ENCODE peak calls at places on chromosomes 13 and 19, in nine cellular contexts. One of them, this sample, is unnamed.

GRCh38 chr19:40519352-40520322 is 52.8 kb downstream of the SPTBN4 start:
- DNase-seq in stomach: peak; percentile 26
- DNase-seq in right lobe of liver: no peak
- DNase-seq in WERI-Rb-1: peak; percentile 51
- DNase-seq in brain microvascular endothelial cell: peak; percentile 10
- DNase-seq in tibial nerve: no peak
- DNase-seq in kidney epithelial cell: no peak
- DNase-seq in fibroblast of the aortic adventitia: no peak
- DNase-seq in activated B cell treated with CpG ODN at 0.5 μM for 24 hours: no peak
- DNase-seq in this sample: no peak

GRCh38 chr13:40439928-40440327 is 226.5 kb downstream of the FOXO1 start:
- DNase-seq in stomach: no peak
- DNase-seq in right lobe of liver: peak; percentile 77
- DNase-seq in WERI-Rb-1: no peak
- DNase-seq in brain microvascular endothelial cell: no peak
- DNase-seq in tibial nerve: peak; percentile 43
- DNase-seq in kidney epithelial cell: no peak
- DNase-seq in fibroblast of the aortic adventitia: peak; percentile 24
- DNase-seq in activated B cell treated with CpG ODN at 0.5 μM for 24 hours: no peak
- DNase-seq in this sample: no peak

GRCh38 chr13:32587014-32587773 is 942 bp downstream of the PDS5B start:
- DNase-seq in stomach: peak; percentile 66
- DNase-seq in right lobe of liver: peak; percentile 85
- DNase-seq in WERI-Rb-1: peak; percentile 74
- DNase-seq in brain microvascular endothelial cell: peak; percentile 55
- DNase-seq in tibial nerve: peak; percentile 59
- DNase-seq in kidney epithelial cell: no peak
- DNase-seq in fibroblast of the aortic adventitia: peak; percentile 70
- DNase-seq in activated B cell treated with CpG ODN at 0.5 μM for 24 hours: peak; percentile 48
- DNase-seq in this sample: peak; percentile 72

GRCh38 chr19:17296976-17297375 is 6.2 kb downstream of the ABHD8 start:
- DNase-seq in stomach: no peak
- DNase-seq in right lobe of liver: no peak
- DNase-seq in WERI-Rb-1: no peak
- DNase-seq in brain microvascular endothelial cell: no peak
- DNase-seq in tibial nerve: no peak
- DNase-seq in kidney epithelial cell: no peak
- DNase-seq in fibroblast of the aortic adventitia: no peak
- DNase-seq in activated B cell treated with CpG ODN at 0.5 μM for 24 hours: no peak
- DNase-seq in this sample: no peak

GRCh38 chr13:77310579-77311279 is 16.2 kb downstream of the MYCBP2 start:
- DNase-seq in stomach: no peak
- DNase-seq in right lobe of liver: no peak
- DNase-seq in WERI-Rb-1: no peak
- DNase-seq in brain microvascular endothelial cell: no peak
- DNase-seq in tibial nerve: no peak
- DNase-seq in kidney epithelial cell: no peak
- DNase-seq in fibroblast of the aortic adventitia: peak; percentile 35
- DNase-seq in activated B cell treated with CpG ODN at 0.5 μM for 24 hours: no peak
- DNase-seq in this sample: no peak

GRCh38 chr13:40149611-40150283 is 494.3 kb downstream of the COG6 start:
- DNase-seq in stomach: no peak
- DNase-seq in right lobe of liver: no peak
- DNase-seq in WERI-Rb-1: no peak
- DNase-seq in brain microvascular endothelial cell: peak; percentile 86
- DNase-seq in tibial nerve: peak; percentile 34
- DNase-seq in kidney epithelial cell: peak; percentile 62
- DNase-seq in fibroblast of the aortic adventitia: peak; percentile 89
- DNase-seq in activated B cell treated with CpG ODN at 0.5 μM for 24 hours: no peak
- DNase-seq in this sample: no peak

GRCh38 chr19:17950310-17951150 is 16.4 kb upstream of the KCNN1 start:
- DNase-seq in stomach: no peak
- DNase-seq in right lobe of liver: no peak
- DNase-seq in WERI-Rb-1: peak; percentile 91
- DNase-seq in brain microvascular endothelial cell: no peak
- DNase-seq in tibial nerve: no peak
- DNase-seq in kidney epithelial cell: no peak
- DNase-seq in fibroblast of the aortic adventitia: no peak
- DNase-seq in activated B cell treated with CpG ODN at 0.5 μM for 24 hours: peak; percentile 40
- DNase-seq in this sample: peak; percentile 26

GRCh38 chr13:100089633-100090032 is 740 bp downstream of the PCCA start:
- DNase-seq in stomach: no peak
- DNase-seq in right lobe of liver: no peak
- DNase-seq in WERI-Rb-1: no peak
- DNase-seq in brain microvascular endothelial cell: no peak
- DNase-seq in tibial nerve: no peak
- DNase-seq in kidney epithelial cell: no peak
- DNase-seq in fibroblast of the aortic adventitia: peak; percentile 19
- DNase-seq in activated B cell treated with CpG ODN at 0.5 μM for 24 hours: no peak
- DNase-seq in this sample: no peak

GRCh38 chr13:95296326-95296939 is 4.8 kb downstream of the ABCC4 start:
- DNase-seq in stomach: peak; percentile 72
- DNase-seq in right lobe of liver: peak; percentile 84
- DNase-seq in WERI-Rb-1: peak; percentile 81
- DNase-seq in brain microvascular endothelial cell: no peak
- DNase-seq in tibial nerve: no peak
- DNase-seq in kidney epithelial cell: no peak
- DNase-seq in fibroblast of the aortic adventitia: no peak
- DNase-seq in activated B cell treated with CpG ODN at 0.5 μM for 24 hours: no peak
- DNase-seq in this sample: peak; percentile 74

GRCh38 chr19:40802300-40803169 is 3.5 kb downstream of the EGLN2 start:
- DNase-seq in stomach: peak; percentile 71
- DNase-seq in right lobe of liver: peak; percentile 67
- DNase-seq in WERI-Rb-1: peak; percentile 50
- DNase-seq in brain microvascular endothelial cell: no peak
- DNase-seq in tibial nerve: no peak
- DNase-seq in kidney epithelial cell: no peak
- DNase-seq in fibroblast of the aortic adventitia: peak; percentile 46
- DNase-seq in activated B cell treated with CpG ODN at 0.5 μM for 24 hours: no peak
- DNase-seq in this sample: peak; percentile 74

GRCh38 chr13:51644649-51645048 is 60.4 kb downstream of the WDFY2 start:
- DNase-seq in stomach: no peak
- DNase-seq in right lobe of liver: no peak
- DNase-seq in WERI-Rb-1: no peak
- DNase-seq in brain microvascular endothelial cell: peak; percentile 48
- DNase-seq in tibial nerve: no peak
- DNase-seq in kidney epithelial cell: no peak
- DNase-seq in fibroblast of the aortic adventitia: peak; percentile 42
- DNase-seq in activated B cell treated with CpG ODN at 0.5 μM for 24 hours: no peak
- DNase-seq in this sample: no peak

GRCh38 chr13:51643882-51644281 is 59.6 kb downstream of the WDFY2 start:
- DNase-seq in stomach: no peak
- DNase-seq in right lobe of liver: no peak
- DNase-seq in WERI-Rb-1: no peak
- DNase-seq in brain microvascular endothelial cell: peak; percentile 87
- DNase-seq in tibial nerve: no peak
- DNase-seq in kidney epithelial cell: peak; percentile 93
- DNase-seq in fibroblast of the aortic adventitia: peak; percentile 90
- DNase-seq in activated B cell treated with CpG ODN at 0.5 μM for 24 hours: no peak
- DNase-seq in this sample: no peak

GRCh38 chr13:51647067-51647466 is 62.8 kb downstream of the WDFY2 start:
- DNase-seq in stomach: no peak
- DNase-seq in right lobe of liver: no peak
- DNase-seq in WERI-Rb-1: no peak
- DNase-seq in brain microvascular endothelial cell: no peak
- DNase-seq in tibial nerve: no peak
- DNase-seq in kidney epithelial cell: no peak
- DNase-seq in fibroblast of the aortic adventitia: no peak
- DNase-seq in activated B cell treated with CpG ODN at 0.5 μM for 24 hours: no peak
- DNase-seq in this sample: no peak

GRCh38 chr13:51646041-51646670 is 61.9 kb downstream of the WDFY2 start:
- DNase-seq in stomach: no peak
- DNase-seq in right lobe of liver: no peak
- DNase-seq in WERI-Rb-1: no peak
- DNase-seq in brain microvascular endothelial cell: no peak
- DNase-seq in tibial nerve: no peak
- DNase-seq in kidney epithelial cell: no peak
- DNase-seq in fibroblast of the aortic adventitia: no peak
- DNase-seq in activated B cell treated with CpG ODN at 0.5 μM for 24 hours: no peak
- DNase-seq in this sample: no peak

GRCh38 chr13:51645154-51645650 is 60.9 kb downstream of the WDFY2 start:
- DNase-seq in stomach: no peak
- DNase-seq in right lobe of liver: no peak
- DNase-seq in WERI-Rb-1: no peak
- DNase-seq in brain microvascular endothelial cell: peak; percentile 87
- DNase-seq in tibial nerve: no peak
- DNase-seq in kidney epithelial cell: no peak
- DNase-seq in fibroblast of the aortic adventitia: peak; percentile 74
- DNase-seq in activated B cell treated with CpG ODN at 0.5 μM for 24 hours: no peak
- DNase-seq in this sample: no peak
- TF ChIP-seq CTCF in stomach: no peak
- TF ChIP-seq CTCF in right lobe of liver: no peak
- TF ChIP-seq CTCF in WERI-Rb-1: no peak
- TF ChIP-seq CTCF in brain microvascular endothelial cell: peak; percentile 5
- TF ChIP-seq CTCF in tibial nerve: no peak
- TF ChIP-seq CTCF in kidney epithelial cell: no peak
- TF ChIP-seq CTCF in fibroblast of the aortic adventitia: no peak
- TF ChIP-seq CTCF in activated B cell treated with CpG ODN at 0.5 μM for 24 hours: no peak
- TF ChIP-seq CTCF in this sample: no peak

GRCh38 chr13:91313103-91313502 is 34.4 kb upstream of the MIR17HG start:
- DNase-seq in stomach: no peak
- DNase-seq in right lobe of liver: no peak
- DNase-seq in WERI-Rb-1: no peak
- DNase-seq in brain microvascular endothelial cell: peak; percentile 3
- DNase-seq in tibial nerve: peak; percentile 22
- DNase-seq in kidney epithelial cell: no peak
- DNase-seq in fibroblast of the aortic adventitia: peak; percentile 24
- DNase-seq in activated B cell treated with CpG ODN at 0.5 μM for 24 hours: no peak
- DNase-seq in this sample: no peak
- TF ChIP-seq CTCF in stomach: peak; percentile 49
- TF ChIP-seq CTCF in right lobe of liver: peak; percentile 53
- TF ChIP-seq CTCF in WERI-Rb-1: peak; percentile 52
- TF ChIP-seq CTCF in brain microvascular endothelial cell: peak; percentile 73
- TF ChIP-seq CTCF in tibial nerve: peak; percentile 52
- TF ChIP-seq CTCF in kidney epithelial cell: peak; percentile 41
- TF ChIP-seq CTCF in fibroblast of the aortic adventitia: peak; percentile 66
- TF ChIP-seq CTCF in activated B cell treated with CpG ODN at 0.5 μM for 24 hours: no peak
- TF ChIP-seq CTCF in this sample: peak; percentile 44

GRCh38 chr13:39149896-39150295 is 111.6 kb downstream of the NHLRC3 start:
- DNase-seq in stomach: no peak
- DNase-seq in right lobe of liver: no peak
- DNase-seq in WERI-Rb-1: no peak
- DNase-seq in brain microvascular endothelial cell: no peak
- DNase-seq in tibial nerve: no peak
- DNase-seq in kidney epithelial cell: no peak
- DNase-seq in fibroblast of the aortic adventitia: no peak
- DNase-seq in activated B cell treated with CpG ODN at 0.5 μM for 24 hours: no peak
- DNase-seq in this sample: no peak

GRCh38 chr13:39144391-39144790 is 106.1 kb downstream of the NHLRC3 start:
- DNase-seq in stomach: no peak
- DNase-seq in right lobe of liver: no peak
- DNase-seq in WERI-Rb-1: no peak
- DNase-seq in brain microvascular endothelial cell: no peak
- DNase-seq in tibial nerve: no peak
- DNase-seq in kidney epithelial cell: no peak
- DNase-seq in fibroblast of the aortic adventitia: no peak
- DNase-seq in activated B cell treated with CpG ODN at 0.5 μM for 24 hours: no peak
- DNase-seq in this sample: no peak

GRCh38 chr13:39148513-39148961 is 110.3 kb downstream of the NHLRC3 start:
- DNase-seq in stomach: no peak
- DNase-seq in right lobe of liver: no peak
- DNase-seq in WERI-Rb-1: no peak
- DNase-seq in brain microvascular endothelial cell: peak; percentile 0
- DNase-seq in tibial nerve: peak; percentile 43
- DNase-seq in kidney epithelial cell: peak; percentile 95
- DNase-seq in fibroblast of the aortic adventitia: peak; percentile 40
- DNase-seq in activated B cell treated with CpG ODN at 0.5 μM for 24 hours: no peak
- DNase-seq in this sample: peak; percentile 53

GRCh38 chr13:39144941-39145533 is 106.8 kb downstream of the NHLRC3 start:
- DNase-seq in stomach: peak; percentile 33
- DNase-seq in right lobe of liver: no peak
- DNase-seq in WERI-Rb-1: peak; percentile 35
- DNase-seq in brain microvascular endothelial cell: peak; percentile 53
- DNase-seq in tibial nerve: peak; percentile 81
- DNase-seq in kidney epithelial cell: peak; percentile 26
- DNase-seq in fibroblast of the aortic adventitia: peak; percentile 84
- DNase-seq in activated B cell treated with CpG ODN at 0.5 μM for 24 hours: no peak
- DNase-seq in this sample: no peak
- TF ChIP-seq CTCF in stomach: peak; percentile 62
- TF ChIP-seq CTCF in right lobe of liver: peak; percentile 59
- TF ChIP-seq CTCF in WERI-Rb-1: peak; percentile 64
- TF ChIP-seq CTCF in brain microvascular endothelial cell: peak; percentile 87
- TF ChIP-seq CTCF in tibial nerve: peak; percentile 55
- TF ChIP-seq CTCF in kidney epithelial cell: peak; percentile 79
- TF ChIP-seq CTCF in fibroblast of the aortic adventitia: peak; percentile 89
- TF ChIP-seq CTCF in activated B cell treated with CpG ODN at 0.5 μM for 24 hours: no peak
- TF ChIP-seq CTCF in this sample: peak; percentile 32

GRCh38 chr19:5309438-5310204 is 31.0 kb downstream of the PTPRS start:
- DNase-seq in stomach: no peak
- DNase-seq in right lobe of liver: no peak
- DNase-seq in WERI-Rb-1: no peak
- DNase-seq in brain microvascular endothelial cell: no peak
- DNase-seq in tibial nerve: no peak
- DNase-seq in kidney epithelial cell: no peak
- DNase-seq in fibroblast of the aortic adventitia: peak; percentile 21
- DNase-seq in activated B cell treated with CpG ODN at 0.5 μM for 24 hours: no peak
- DNase-seq in this sample: no peak
- TF ChIP-seq CTCF in stomach: no peak
- TF ChIP-seq CTCF in right lobe of liver: no peak
- TF ChIP-seq CTCF in WERI-Rb-1: no peak
- TF ChIP-seq CTCF in brain microvascular endothelial cell: peak; percentile 35
- TF ChIP-seq CTCF in tibial nerve: no peak
- TF ChIP-seq CTCF in kidney epithelial cell: no peak
- TF ChIP-seq CTCF in fibroblast of the aortic adventitia: peak; percentile 31
- TF ChIP-seq CTCF in activated B cell treated with CpG ODN at 0.5 μM for 24 hours: no peak
- TF ChIP-seq CTCF in this sample: no peak